ENCODE peak calls at places on chromosome 22, in four cellular contexts. I is A549, V is K562, B is GM12878. P is an unnamed sample.

GRCh38 chr22:24996420-24996952 is 44.0 kb downstream of the KIAA1671 start:
- DNase-seq in I (peak), V (no peak), B (no peak), P (no peak)

GRCh38 chr22:25382762-25383161 is 163.3 kb downstream of the CRYBB2 start:
- DNase-seq in I (no peak), V (no peak), B (no peak), P (no peak)

GRCh38 chr22:38802671-38803121 is 8.8 kb upstream of the DNAL4 start:
- DNase-seq in I (peak), V (no peak), B (no peak), P (peak)

GRCh38 chr22:42330953-42331525 is 60.6 kb upstream of the TCF20 start:
- DNase-seq in I (no peak), V (no peak), B (no peak), P (no peak)

GRCh38 chr22:42683599-42684283 is 34.5 kb upstream of the CYB5R3 start:
- DNase-seq in I (no peak), V (no peak), B (no peak), P (no peak)

GRCh38 chr22:18064636-18065035 is 13.2 kb upstream of the PEX26 start:
- DNase-seq in I (no peak), V (no peak), B (no peak), P (no peak)

GRCh38 chr22:20905415-20906386 is 11.5 kb upstream of the CRKL start:
- DNase-seq in I (no peak), V (no peak), B (no peak), P (no peak)

GRCh38 chr22:22941831-22942510 is 54.4 kb downstream of the IGLL5 start:
- DNase-seq in I (no peak), V (no peak), B (no peak), P (no peak)

GRCh38 chr22:22442928-22443709 is 65.4 kb downstream of the ZNF280B start:
- DNase-seq in I (no peak), V (no peak), B (no peak), P (no peak)

GRCh38 chr22:19235874-19236273 is 55.6 kb downstream of the CLTCL1 start:
- DNase-seq in I (no peak), V (no peak), B (no peak), P (no peak)

GRCh38 chr22:24776525-24776924 is 2.0 kb upstream of the PIWIL3 start:
- DNase-seq in I (no peak), V (no peak), B (no peak), P (no peak)

GRCh38 chr22:19717181-19717580 is 2.9 kb downstream of the SEPTIN5 start:
- DNase-seq in I (no peak), V (no peak), B (no peak), P (no peak)

GRCh38 chr22:42275970-42276369 is 5.5 kb upstream of the TCF20 start:
- DNase-seq in I (no peak), V (no peak), B (no peak), P (no peak)

GRCh38 chr22:30857103-30857502 is 111.5 kb downstream of the MORC2 start:
- DNase-seq in I (no peak), V (no peak), B (no peak), P (no peak)

GRCh38 chr22:20354238-20354975 is 34.5 kb upstream of the DGCR6L start:
- DNase-seq in I (no peak), V (peak), B (no peak), P (no peak)

GRCh38 chr22:17860220-17860965 is 86.1 kb upstream of the BID start:
- DNase-seq in I (no peak), V (no peak), B (no peak), P (no peak)

GRCh38 chr22:46501701-46502100 is 35.7 kb downstream of the CELSR1 start:
- DNase-seq in I (peak), V (no peak), B (no peak), P (peak)

GRCh38 chr22:49663311-49663711 is 164.4 kb downstream of the BRD1 start:
- DNase-seq in I (no peak), V (no peak), B (no peak), P (no peak)

GRCh38 chr22:49712195-49712791 is 115.4 kb downstream of the BRD1 start:
- DNase-seq in I (no peak), V (peak), B (no peak), P (no peak)

GRCh38 chr22:49969751-49970527 is 9.4 kb downstream of the PIM3 start:
- DNase-seq in I (no peak), V (no peak), B (no peak), P (no peak)

GRCh38 chr22:45846952-45847351 is 130.0 kb downstream of the WNT7B start:
- DNase-seq in I (no peak), V (no peak), B (no peak), P (no peak)

GRCh38 chr22:47369020-47369419 is 606.6 kb downstream of the TBC1D22A start:
- DNase-seq in I (no peak), V (no peak), B (no peak), P (no peak)

GRCh38 chr22:36335621-36336020 is 52.1 kb downstream of the MYH9 start:
- DNase-seq in I (no peak), V (no peak), B (no peak), P (no peak)
- H3K4me2 ChIP-seq in I (peak), V (no peak), B (no peak), P (peak)

GRCh38 chr22:48492371-48493320 is 1335.0 kb downstream of the BRD1 start:
- DNase-seq in I (peak), V (peak), B (peak), P (peak)
- TF ChIP-seq ELK1 in I (no peak), V (no peak), B (no peak), P (no peak)

DNA sequence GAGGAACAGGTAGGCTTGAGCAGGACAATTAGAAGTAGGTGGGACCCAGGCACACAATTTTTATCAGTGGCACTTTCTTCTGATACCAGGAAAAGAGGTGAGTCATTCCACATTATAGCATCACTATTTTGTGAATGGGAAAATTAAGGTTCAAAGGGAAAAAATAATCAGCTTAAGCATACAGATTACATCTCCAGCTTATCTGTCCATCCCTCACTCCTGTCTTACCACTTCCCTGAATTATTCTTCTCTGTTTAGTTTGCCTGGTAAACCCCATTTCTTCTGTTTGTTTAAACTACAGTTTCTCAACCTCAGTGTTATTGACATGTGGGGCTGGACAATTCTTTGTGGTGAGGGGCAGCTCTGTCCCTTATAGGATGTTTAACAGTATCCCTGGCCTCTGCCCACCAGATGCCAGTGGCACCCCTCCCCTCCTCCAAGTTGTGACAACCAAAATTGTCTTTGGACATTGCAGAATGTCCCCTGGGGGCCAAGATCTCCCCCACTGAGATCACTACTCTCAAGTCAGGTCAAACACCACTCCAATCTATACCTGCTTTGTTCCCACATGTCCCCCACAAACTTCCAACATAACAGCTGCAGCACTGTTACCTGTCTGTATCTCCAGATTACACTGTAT is 8.5 kb upstream of the XBP1 start:
- DNase-seq in I (no peak), V (no peak), B (no peak), P (no peak)
- H3K4me2 ChIP-seq in I (no peak), V (no peak), B (no peak), P (no peak)

GRCh38 chr22:26555478-26555877 is 34.5 kb downstream of the TPST2 start:
- DNase-seq in I (no peak), V (no peak), B (no peak), P (no peak)

GRCh38 chr22:26552466-26552865 is 37.5 kb downstream of the TPST2 start:
- DNase-seq in I (no peak), V (no peak), B (no peak), P (peak)

GRCh38 chr22:26551568-26551967 is 38.4 kb downstream of the TPST2 start:
- DNase-seq in I (no peak), V (no peak), B (no peak), P (no peak)

GRCh38 chr22:26554956-26555355 is 35.0 kb downstream of the TPST2 start:
- DNase-seq in I (no peak), V (no peak), B (no peak), P (no peak)

GRCh38 chr22:26553056-26553752 is 36.7 kb downstream of the TPST2 start:
- DNase-seq in I (peak), V (no peak), B (no peak), P (peak)
- TF ChIP-seq ELK1 in I (no peak), V (no peak), B (no peak), P (no peak)

GRCh38 chr22:29334696-29335344 is 19.3 kb upstream of the RASL10A start:
- DNase-seq in I (peak), V (no peak), B (no peak), P (no peak)

GRCh38 chr22:29331658-29332300 is 16.3 kb upstream of the RASL10A start:
- DNase-seq in I (no peak), V (no peak), B (no peak), P (no peak)

GRCh38 chr22:29332886-29333496 is 17.5 kb upstream of the RASL10A start:
- DNase-seq in I (no peak), V (no peak), B (no peak), P (no peak)

GRCh38 chr22:29335656-29336055 is 20.2 kb upstream of the RASL10A start:
- DNase-seq in I (no peak), V (no peak), B (no peak), P (no peak)

GRCh38 chr22:29334148-29334547 is 18.7 kb upstream of the RASL10A start:
- DNase-seq in I (no peak), V (no peak), B (no peak), P (no peak)
- H3K4me2 ChIP-seq in I (no peak), V (no peak), B (no peak), P (no peak)

GRCh38 chr22:44133161-44133560 is 47.6 kb upstream of the PARVG start:
- DNase-seq in I (no peak), V (no peak), B (no peak), P (no peak)

GRCh38 chr22:44136112-44136511 is 44.6 kb upstream of the PARVG start:
- DNase-seq in I (no peak), V (no peak), B (no peak), P (no peak)

GRCh38 chr22:44132724-44133123 is 48.0 kb upstream of the PARVG start:
- DNase-seq in I (no peak), V (no peak), B (no peak), P (no peak)

GRCh38 chr22:44131989-44132685 is 48.6 kb upstream of the PARVG start:
- DNase-seq in I (no peak), V (no peak), B (no peak), P (no peak)

GRCh38 chr22:44133901-44134511 is 46.7 kb upstream of the PARVG start:
- DNase-seq in I (no peak), V (no peak), B (no peak), P (no peak)
- TF ChIP-seq ELK1 in I (no peak), V (no peak), B (no peak), P (no peak)